ENCODE peak calls at places on chromosomes 2 and 18, in five cellular contexts. One of them, this sample, is unnamed.

GRCh38 chr18:31498450-31499156 is 626 bp downstream of the DSG2 start:
- DNase-seq in neuronal stem cell: peak; percentile 17
- DNase-seq in IMR-90: no peak
- DNase-seq in mesendoderm: no peak
- DNase-seq in mesenchymal stem cell: peak; percentile 54
- DNase-seq in this sample: no peak

GRCh38 chr2:231557571-231558217 is 27.4 kb upstream of the NMUR1 start:
- DNase-seq in neuronal stem cell: peak; percentile 51
- DNase-seq in IMR-90: peak; percentile 81
- DNase-seq in mesendoderm: peak; percentile 93
- DNase-seq in mesenchymal stem cell: peak; percentile 84
- DNase-seq in this sample: peak; percentile 80

GRCh38 chr2:79713131-79713785 is 200.4 kb downstream of the CTNNA2 start:
- DNase-seq in neuronal stem cell: no peak
- DNase-seq in IMR-90: no peak
- DNase-seq in mesendoderm: peak; percentile 62
- DNase-seq in mesenchymal stem cell: peak; percentile 50
- DNase-seq in this sample: no peak

GRCh38 chr2:6423131-6423530 is 442.6 kb downstream of the CMPK2 start:
- DNase-seq in neuronal stem cell: no peak
- DNase-seq in IMR-90: peak; percentile 62
- DNase-seq in mesendoderm: no peak
- DNase-seq in mesenchymal stem cell: peak; percentile 16
- DNase-seq in this sample: no peak

GRCh38 chr2:141844232-141844631 is 286.6 kb downstream of the LRP1B start:
- DNase-seq in neuronal stem cell: no peak
- DNase-seq in IMR-90: no peak
- DNase-seq in mesendoderm: no peak
- DNase-seq in mesenchymal stem cell: no peak
- DNase-seq in this sample: no peak

GRCh38 chr18:79394438-79395307 is 1.1 kb upstream of the NFATC1 start:
- DNase-seq in neuronal stem cell: no peak
- DNase-seq in IMR-90: peak; percentile 49
- DNase-seq in mesendoderm: peak; percentile 78
- DNase-seq in mesenchymal stem cell: peak; percentile 88
- DNase-seq in this sample: no peak

GRCh38 chr18:56146565-56146964 is 491.8 kb downstream of the TXNL1 start:
- DNase-seq in neuronal stem cell: no peak
- DNase-seq in IMR-90: peak; percentile 58
- DNase-seq in mesendoderm: no peak
- DNase-seq in mesenchymal stem cell: no peak
- DNase-seq in this sample: no peak

GRCh38 chr2:183998041-183998796 is 600.1 kb upstream of the ZNF804A start:
- DNase-seq in neuronal stem cell: no peak
- DNase-seq in IMR-90: no peak
- DNase-seq in mesendoderm: peak; percentile 61
- DNase-seq in mesenchymal stem cell: no peak
- DNase-seq in this sample: no peak

GRCh38 chr2:196718796-196719564 is 79.5 kb downstream of the CCDC150 start:
- DNase-seq in neuronal stem cell: peak; percentile 15
- DNase-seq in IMR-90: peak; percentile 75
- DNase-seq in mesendoderm: peak; percentile 62
- DNase-seq in mesenchymal stem cell: peak; percentile 56
- DNase-seq in this sample: peak; percentile 53

GRCh38 chr2:40341198-40341597 is 110.7 kb downstream of the SLC8A1 start:
- DNase-seq in neuronal stem cell: no peak
- DNase-seq in IMR-90: peak; percentile 59
- DNase-seq in mesendoderm: no peak
- DNase-seq in mesenchymal stem cell: no peak
- DNase-seq in this sample: no peak

GRCh38 chr2:128273469-128274081 is 45.1 kb downstream of the HS6ST1 start:
- DNase-seq in neuronal stem cell: no peak
- DNase-seq in IMR-90: no peak
- DNase-seq in mesendoderm: no peak
- DNase-seq in mesenchymal stem cell: no peak
- DNase-seq in this sample: peak; percentile 16

GRCh38 chr2:1990724-1991123 is 246.4 kb upstream of the PXDN start:
- DNase-seq in neuronal stem cell: no peak
- DNase-seq in IMR-90: no peak
- DNase-seq in mesendoderm: no peak
- DNase-seq in mesenchymal stem cell: no peak
- DNase-seq in this sample: no peak

GRCh38 chr18:42850174-42850766 is 265.2 kb downstream of the RIT2 start:
- DNase-seq in neuronal stem cell: no peak
- DNase-seq in IMR-90: no peak
- DNase-seq in mesendoderm: no peak
- DNase-seq in mesenchymal stem cell: no peak
- DNase-seq in this sample: no peak

GRCh38 chr18:68925268-68925667 is 127.4 kb downstream of the CCDC102B start:
- DNase-seq in neuronal stem cell: peak; percentile 6
- DNase-seq in IMR-90: no peak
- DNase-seq in mesendoderm: peak; percentile 69
- DNase-seq in mesenchymal stem cell: peak; percentile 6
- DNase-seq in this sample: no peak

GRCh38 chr18:67646890-67647289 is 130.4 kb upstream of the DSEL start:
- DNase-seq in neuronal stem cell: no peak
- DNase-seq in IMR-90: no peak
- DNase-seq in mesendoderm: no peak
- DNase-seq in mesenchymal stem cell: no peak
- DNase-seq in this sample: no peak

GRCh38 chr2:13193075-13193474 is 476.3 kb downstream of the TRIB2 start:
- DNase-seq in neuronal stem cell: no peak
- DNase-seq in IMR-90: peak; percentile 13
- DNase-seq in mesendoderm: peak; percentile 63
- DNase-seq in mesenchymal stem cell: peak; percentile 9
- DNase-seq in this sample: no peak

GRCh38 chr18:24763765-24764548 is 303.5 kb downstream of the HRH4 start:
- DNase-seq in neuronal stem cell: no peak
- DNase-seq in IMR-90: peak; percentile 96
- DNase-seq in mesendoderm: no peak
- DNase-seq in mesenchymal stem cell: peak; percentile 43
- DNase-seq in this sample: no peak

GRCh38 chr2:28366496-28367282 is 26.0 kb upstream of the FOSL2 start:
- DNase-seq in neuronal stem cell: no peak
- DNase-seq in IMR-90: no peak
- DNase-seq in mesendoderm: peak; percentile 84
- DNase-seq in mesenchymal stem cell: peak; percentile 68
- DNase-seq in this sample: no peak

GRCh38 chr2:28510184-28510583 is 14.3 kb downstream of the PLB1 start:
- DNase-seq in neuronal stem cell: no peak
- DNase-seq in IMR-90: no peak
- DNase-seq in mesendoderm: no peak
- DNase-seq in mesenchymal stem cell: no peak
- DNase-seq in this sample: no peak

GRCh38 chr2:64325852-64326577 is 127.9 kb upstream of the LGALSL start:
- DNase-seq in neuronal stem cell: no peak
- DNase-seq in IMR-90: no peak
- DNase-seq in mesendoderm: no peak
- DNase-seq in mesenchymal stem cell: no peak
- DNase-seq in this sample: no peak

GRCh38 chr18:23964282-23965238 is 50.0 kb upstream of the TTC39C start:
- DNase-seq in neuronal stem cell: no peak
- DNase-seq in IMR-90: no peak
- DNase-seq in mesendoderm: peak; percentile 27
- DNase-seq in mesenchymal stem cell: no peak
- DNase-seq in this sample: no peak

GRCh38 chr18:69757733-69758132 is 189.9 kb downstream of the CD226 start:
- DNase-seq in neuronal stem cell: no peak
- DNase-seq in IMR-90: peak; percentile 66
- DNase-seq in mesendoderm: peak; percentile 67
- DNase-seq in mesenchymal stem cell: no peak
- DNase-seq in this sample: peak; percentile 43

GRCh38 chr2:44759823-44760222 is 181.7 kb upstream of the SIX3 start:
- DNase-seq in neuronal stem cell: no peak
- DNase-seq in IMR-90: peak; percentile 10
- DNase-seq in mesendoderm: no peak
- DNase-seq in mesenchymal stem cell: no peak
- DNase-seq in this sample: no peak

GRCh38 chr18:55585586-55586521 is 2.1 kb downstream of the TCF4 start:
- DNase-seq in neuronal stem cell: no peak
- DNase-seq in IMR-90: peak; percentile 35
- DNase-seq in mesendoderm: peak; percentile 60
- DNase-seq in mesenchymal stem cell: peak; percentile 48
- DNase-seq in this sample: peak; percentile 32

GRCh38 chr2:157480182-157480961 is 36.5 kb upstream of the CYTIP start:
- DNase-seq in neuronal stem cell: no peak
- DNase-seq in IMR-90: peak; percentile 24
- DNase-seq in mesendoderm: peak; percentile 27
- DNase-seq in mesenchymal stem cell: peak; percentile 14
- DNase-seq in this sample: no peak

GRCh38 chr18:23113576-23113975 is 21.7 kb upstream of the CABLES1 start:
- DNase-seq in neuronal stem cell: no peak
- DNase-seq in IMR-90: no peak
- DNase-seq in mesendoderm: no peak
- DNase-seq in mesenchymal stem cell: no peak
- DNase-seq in this sample: no peak

GRCh38 chr2:216829533-216829932 is 30.3 kb downstream of the TNP1 start:
- DNase-seq in neuronal stem cell: no peak
- DNase-seq in IMR-90: peak; percentile 63
- DNase-seq in mesendoderm: no peak
- DNase-seq in mesenchymal stem cell: peak; percentile 64
- DNase-seq in this sample: no peak

GRCh38 chr2:64792995-64793639 is 139.4 kb upstream of the SERTAD2 start:
- DNase-seq in neuronal stem cell: no peak
- DNase-seq in IMR-90: peak; percentile 53
- DNase-seq in mesendoderm: no peak
- DNase-seq in mesenchymal stem cell: no peak
- DNase-seq in this sample: no peak

GRCh38 chr2:99867690-99868089 is 274.7 kb downstream of the AFF3 start:
- DNase-seq in neuronal stem cell: no peak
- DNase-seq in IMR-90: peak; percentile 85
- DNase-seq in mesendoderm: peak; percentile 73
- DNase-seq in mesenchymal stem cell: peak; percentile 93
- DNase-seq in this sample: no peak

GRCh38 chr18:60649107-60649506 is 276.5 kb upstream of the MC4R start:
- DNase-seq in neuronal stem cell: no peak
- DNase-seq in IMR-90: no peak
- DNase-seq in mesendoderm: no peak
- DNase-seq in mesenchymal stem cell: no peak
- DNase-seq in this sample: no peak

GRCh38 chr18:60654298-60654697 is 281.7 kb upstream of the MC4R start:
- DNase-seq in neuronal stem cell: no peak
- DNase-seq in IMR-90: no peak
- DNase-seq in mesendoderm: no peak
- DNase-seq in mesenchymal stem cell: no peak
- DNase-seq in this sample: no peak

GRCh38 chr18:60649816-60650215 is 277.2 kb upstream of the MC4R start:
- DNase-seq in neuronal stem cell: no peak
- DNase-seq in IMR-90: no peak
- DNase-seq in mesendoderm: no peak
- DNase-seq in mesenchymal stem cell: no peak
- DNase-seq in this sample: no peak
- H3K23ac ChIP-seq in neuronal stem cell: no peak overlapping the region
- H3K23ac ChIP-seq in IMR-90: no peak overlapping the region
- H3K23ac ChIP-seq in mesendoderm: no peak overlapping the region
- H3K23ac ChIP-seq in mesenchymal stem cell: no peak overlapping the region
- H3K23ac ChIP-seq in this sample: no peak overlapping the region

DNA sequence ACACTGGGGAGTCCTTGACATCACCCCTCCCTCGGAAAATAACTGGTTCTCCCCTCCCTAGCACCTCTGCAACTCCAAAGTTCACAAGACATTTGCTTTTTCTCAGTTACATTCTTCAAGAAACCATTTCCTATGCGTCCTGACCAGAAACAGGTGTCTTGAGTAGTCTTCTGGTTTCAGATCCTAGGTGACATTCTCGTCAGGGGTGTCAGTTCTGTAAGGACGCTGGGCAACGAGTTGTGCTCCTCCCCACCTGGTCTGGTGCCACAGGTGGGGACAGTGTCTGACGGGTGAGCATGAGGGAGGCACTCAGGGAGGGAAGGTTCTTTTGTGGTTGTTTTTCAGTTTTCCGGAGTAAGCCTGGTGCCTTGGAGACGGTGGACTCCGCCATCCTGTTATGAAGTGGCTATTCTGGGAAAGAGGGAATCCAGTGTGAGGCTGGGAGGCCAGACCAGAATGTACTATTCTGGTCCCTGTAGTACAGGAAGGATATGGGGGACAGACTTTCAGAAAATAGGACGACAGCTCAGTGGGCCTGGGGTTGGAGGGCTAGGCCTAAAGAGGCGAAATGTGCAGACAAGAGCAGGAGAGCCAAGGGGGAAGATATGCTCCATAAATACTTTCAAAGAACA is 50.6 kb downstream of the EPAS1 start:
- DNase-seq in neuronal stem cell: no peak
- DNase-seq in IMR-90: no peak
- DNase-seq in mesendoderm: no peak
- DNase-seq in mesenchymal stem cell: no peak
- DNase-seq in this sample: no peak
- H3K23ac ChIP-seq in neuronal stem cell: no peak overlapping the region
- H3K23ac ChIP-seq in IMR-90: no peak overlapping the region
- H3K23ac ChIP-seq in mesendoderm: no peak overlapping the region
- H3K23ac ChIP-seq in mesenchymal stem cell: no peak overlapping the region
- H3K23ac ChIP-seq in this sample: no peak overlapping the region

GRCh38 chr2:70668432-70668831 is 99.6 kb downstream of the ADD2 start:
- DNase-seq in neuronal stem cell: no peak
- DNase-seq in IMR-90: no peak
- DNase-seq in mesendoderm: no peak
- DNase-seq in mesenchymal stem cell: no peak
- DNase-seq in this sample: no peak

GRCh38 chr2:70659551-70659950 is 105.9 kb upstream of the TGFA start:
- DNase-seq in neuronal stem cell: no peak
- DNase-seq in IMR-90: no peak
- DNase-seq in mesendoderm: no peak
- DNase-seq in mesenchymal stem cell: no peak
- DNase-seq in this sample: peak; percentile 26

GRCh38 chr2:70668911-70669310 is 99.1 kb downstream of the ADD2 start:
- DNase-seq in neuronal stem cell: no peak
- DNase-seq in IMR-90: no peak
- DNase-seq in mesendoderm: no peak
- DNase-seq in mesenchymal stem cell: no peak
- DNase-seq in this sample: no peak

GRCh38 chr2:70663411-70663810 is 104.6 kb downstream of the ADD2 start:
- DNase-seq in neuronal stem cell: no peak
- DNase-seq in IMR-90: no peak
- DNase-seq in mesendoderm: no peak
- DNase-seq in mesenchymal stem cell: no peak
- DNase-seq in this sample: no peak

DNA sequence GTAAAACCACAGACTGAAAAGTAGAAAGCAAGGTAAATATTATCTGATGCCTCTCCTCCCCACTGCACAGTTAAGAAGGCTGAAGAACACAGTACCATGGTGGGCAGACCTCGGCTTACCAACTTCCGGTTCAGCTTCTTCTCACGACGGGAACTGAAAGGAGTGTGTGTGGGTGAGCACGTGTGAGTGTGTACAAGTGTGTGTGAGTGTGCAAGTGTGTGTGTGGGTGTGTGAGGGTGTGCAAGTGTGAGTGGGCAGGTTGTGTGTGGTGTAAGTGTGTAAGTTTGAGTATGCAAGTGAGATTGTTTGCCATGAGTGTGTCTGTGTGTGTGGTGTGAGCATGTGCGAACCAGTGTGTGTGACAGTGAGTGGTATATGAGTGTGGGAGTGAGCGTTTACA is 103.5 kb downstream of the ADD2 start:
- DNase-seq in neuronal stem cell: no peak
- DNase-seq in IMR-90: no peak
- DNase-seq in mesendoderm: no peak
- DNase-seq in mesenchymal stem cell: no peak
- DNase-seq in this sample: peak; percentile 12
- H3K23ac ChIP-seq in neuronal stem cell: no peak overlapping the region
- H3K23ac ChIP-seq in IMR-90: no peak overlapping the region
- H3K23ac ChIP-seq in mesendoderm: no peak overlapping the region
- H3K23ac ChIP-seq in mesenchymal stem cell: no peak overlapping the region
- H3K23ac ChIP-seq in this sample: no peak overlapping the region

GRCh38 chr2:69564604-69565003 is 78.9 kb downstream of the AAK1 start:
- DNase-seq in neuronal stem cell: no peak
- DNase-seq in IMR-90: no peak
- DNase-seq in mesendoderm: no peak
- DNase-seq in mesenchymal stem cell: no peak
- DNase-seq in this sample: no peak
- H3K23ac ChIP-seq in neuronal stem cell: no peak overlapping the region
- H3K23ac ChIP-seq in IMR-90: peak overlapping the region; percentile 32
- H3K23ac ChIP-seq in mesendoderm: no peak overlapping the region
- H3K23ac ChIP-seq in mesenchymal stem cell: no peak overlapping the region
- H3K23ac ChIP-seq in this sample: no peak overlapping the region

This sample was measured in H9.